ENCODE peak calls at places on chromosomes 1 and 21, in four cellular contexts. V, J, U and N are unnamed samples.

GRCh38 chr1:171270806-171271205 is 22.5 kb downstream of the FMO1 start:
- DNase-seq in U (no peak), J (no peak), V (no peak), N (no peak)

GRCh38 chr1:17736625-17737024 is 18.5 kb upstream of the ACTL8 start:
- DNase-seq in U (no peak), V (no peak), J (no peak), N (no peak)

GRCh38 chr1:21944261-21945074 is 7.4 kb upstream of the HSPG2 start:
- DNase-seq in U (no peak), J (no peak), V (no peak), N (no peak)

GRCh38 chr1:18299441-18300338 is 181.0 kb upstream of the KLHDC7A start:
- DNase-seq in V (peak), J (no peak), U (no peak), N (no peak)

GRCh38 chr1:74780600-74780999 is 47.6 kb downstream of the TYW3 start:
- DNase-seq in U (no peak), J (no peak), V (no peak), N (no peak)

GRCh38 chr21:43835861-43836260 is 29.2 kb upstream of the AGPAT3 start:
- DNase-seq in U (no peak), J (no peak), V (no peak), N (no peak)

GRCh38 chr1:215860833-215861232 is 293.7 kb downstream of the KCTD3 start:
- DNase-seq in J (no peak), V (no peak), U (no peak), N (no peak)

GRCh38 chr21:36126166-36126565 is 8.7 kb upstream of the CBR3 start:
- DNase-seq in V (no peak), U (no peak), J (no peak), N (no peak)

GRCh38 chr1:58927026-58927721 is 143.3 kb upstream of the JUN start:
- DNase-seq in V (no peak), J (no peak), U (no peak), N (no peak)

GRCh38 chr1:81949421-81949820 is 148.7 kb downstream of the ADGRL2 start:
- DNase-seq in J (no peak), U (no peak), V (no peak), N (no peak)

GRCh38 chr1:70907563-70908310 is 139.9 kb downstream of the PTGER3 start:
- DNase-seq in V (no peak), J (no peak), U (no peak), N (no peak)